ENCODE peak calls at places on chromosomes 5 and 9, in four cellular contexts. Q is GM23338, W is thoracic aorta, I is upper lobe of right lung. Z is an unnamed sample.

GRCh38 chr9:89992326-89993208 is 387.8 kb downstream of the GADD45G start:
- DNase-seq in Q (no peak), W (no peak), I (no peak), Z (no peak)

GRCh38 chr5:174825587-174825986 is 101.2 kb downstream of the MSX2 start:
- DNase-seq in Q (no peak), W (no peak), I (no peak), Z (no peak)

GRCh38 chr5:53027913-53028312 is 38.8 kb downstream of the ITGA2 start:
- DNase-seq in Q (no peak), W (no peak), I (no peak), Z (no peak)

GRCh38 chr5:10288600-10289213 is 19.0 kb downstream of the CMBL start:
- DNase-seq in Q (no peak), W (no peak), I (peak; percentile 92), Z (no peak)

GRCh38 chr5:91386120-91386519 is 3.0 kb upstream of the ARRDC3 start:
- DNase-seq in Q (no peak), W (no peak), I (no peak), Z (no peak)

GRCh38 chr5:10289991-10290390 is 17.7 kb downstream of the CMBL start:
- DNase-seq in Q (no peak), W (no peak), I (no peak), Z (no peak)

GRCh38 chr9:751137-752051 is 90.1 kb upstream of the DMRT1 start:
- DNase-seq in Q (no peak), W (no peak), I (no peak), Z (no peak)

GRCh38 chr9:94719878-94720277 is 6.6 kb upstream of the AOPEP start:
- DNase-seq in Q (no peak), W (no peak), I (no peak), Z (no peak)

GRCh38 chr5:65076251-65076869 is 307.6 kb downstream of the CWC27 start:
- DNase-seq in Q (peak; percentile 90), W (no peak), I (no peak), Z (no peak)

GRCh38 chr9:98657897-98658296 is 50.8 kb downstream of the GABBR2 start:
- DNase-seq in Q (no peak), W (no peak), I (no peak), Z (no peak)

GRCh38 chr5:151104795-151105194 is 24.0 kb upstream of the TNIP1 start:
- DNase-seq in Q (no peak), W (no peak), I (no peak), Z (no peak)

DNA sequence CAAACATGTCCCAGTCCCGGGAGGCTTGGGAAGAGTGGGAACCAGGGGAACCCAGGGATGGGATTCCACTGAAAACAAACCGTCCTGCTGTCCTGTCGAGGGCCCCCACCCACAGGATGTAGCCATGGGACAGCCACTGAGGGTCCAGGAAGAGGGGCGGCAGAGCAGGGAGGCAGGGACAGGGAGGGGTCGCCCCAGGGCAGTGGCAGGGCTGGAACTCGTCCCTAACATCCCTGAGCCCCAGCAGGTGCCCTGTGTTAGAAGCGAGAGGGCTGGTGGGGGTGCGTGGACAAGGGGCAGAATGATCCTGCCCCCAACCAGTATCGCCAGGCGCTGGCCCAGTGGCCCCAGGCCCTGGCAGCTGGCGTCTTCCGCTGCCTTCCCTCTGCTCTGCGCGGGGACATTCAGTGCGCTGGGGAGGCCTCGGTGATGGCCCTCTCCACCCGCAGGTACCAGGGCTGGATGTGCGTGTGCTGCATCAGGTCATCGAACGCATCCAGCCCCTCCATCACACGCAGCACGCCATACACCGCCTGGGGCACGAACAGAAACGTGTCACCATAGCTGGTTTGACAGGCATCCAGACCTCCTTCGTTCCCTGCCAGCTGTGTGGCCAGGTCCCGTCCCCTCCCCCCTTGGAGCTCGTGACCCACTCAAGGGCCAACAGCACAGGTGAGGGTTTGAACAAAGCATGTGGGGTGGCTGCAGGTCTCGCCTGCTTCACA is 6.6 kb downstream of the PTGES2 start:
- DNase-seq in Q (no peak), W (no peak), I (no peak), Z (no peak)
- H3K27ac ChIP-seq in Q (no peak overlapping the region), W (no peak overlapping the region), I (no peak overlapping the region), Z (no peak overlapping the region)

GRCh38 chr9:136747161-136748060 is 914 bp downstream of the LCN6 start:
- DNase-seq in Q (no peak), W (no peak), I (no peak), Z (no peak)

GRCh38 chr9:136743639-136744211 is 985 bp upstream of the LCN10 start:
- DNase-seq in Q (no peak), W (no peak), I (no peak), Z (no peak)

GRCh38 chr9:136744747-136745146 is 2.0 kb upstream of the LCN10 start:
- DNase-seq in Q (no peak), W (no peak), I (no peak), Z (no peak)

GRCh38 chr9:136746621-136747020 is 1.7 kb downstream of the LCN6 start:
- DNase-seq in Q (no peak), W (no peak), I (no peak), Z (no peak)

DNA sequence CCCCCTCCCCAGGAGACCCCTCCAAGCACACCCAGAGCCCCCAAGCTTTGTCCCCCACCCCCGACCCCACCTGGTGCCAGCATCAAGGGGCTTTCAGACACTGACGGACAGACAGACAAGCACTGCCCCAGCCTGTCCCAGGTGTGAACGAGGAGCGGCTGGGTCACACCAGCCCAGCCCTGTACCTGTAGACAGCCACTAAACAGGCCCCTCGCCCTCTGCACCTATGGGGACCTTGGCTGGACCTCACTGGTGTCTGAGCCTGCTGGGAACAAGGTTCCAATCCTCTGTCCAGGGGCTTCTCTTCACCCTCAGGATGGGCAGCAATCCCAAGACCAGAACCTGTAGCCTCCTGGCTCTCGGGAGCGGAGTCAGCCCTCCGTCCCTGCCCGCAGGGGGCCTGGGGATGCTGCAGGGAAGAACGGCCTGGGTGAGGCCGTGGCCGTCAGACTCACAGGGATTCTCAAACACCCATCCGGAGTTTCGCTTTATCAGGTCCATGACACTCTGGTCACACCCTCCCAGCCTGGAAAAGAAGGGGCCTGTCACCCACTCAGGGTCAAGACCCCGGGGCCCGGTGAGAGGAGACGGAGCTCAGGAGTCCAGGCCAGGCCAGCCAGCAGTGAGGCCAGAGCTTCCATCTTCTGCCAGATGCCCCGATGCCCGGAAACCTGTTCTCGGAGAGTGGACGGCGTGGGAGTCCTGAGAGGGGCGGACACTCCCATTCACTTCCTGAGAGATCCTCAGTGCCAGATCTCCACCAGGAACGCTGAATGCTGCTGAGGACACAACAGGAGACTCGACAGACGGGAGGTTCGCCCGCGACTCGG is 2.7 kb downstream of the LCN6 start:
- DNase-seq in Q (no peak), W (no peak), I (no peak), Z (no peak)
- H3K4me3 ChIP-seq in Q (no peak overlapping the region), W (no peak overlapping the region), I (peak overlapping the region; percentile 21), Z (no peak overlapping the region)

DNA sequence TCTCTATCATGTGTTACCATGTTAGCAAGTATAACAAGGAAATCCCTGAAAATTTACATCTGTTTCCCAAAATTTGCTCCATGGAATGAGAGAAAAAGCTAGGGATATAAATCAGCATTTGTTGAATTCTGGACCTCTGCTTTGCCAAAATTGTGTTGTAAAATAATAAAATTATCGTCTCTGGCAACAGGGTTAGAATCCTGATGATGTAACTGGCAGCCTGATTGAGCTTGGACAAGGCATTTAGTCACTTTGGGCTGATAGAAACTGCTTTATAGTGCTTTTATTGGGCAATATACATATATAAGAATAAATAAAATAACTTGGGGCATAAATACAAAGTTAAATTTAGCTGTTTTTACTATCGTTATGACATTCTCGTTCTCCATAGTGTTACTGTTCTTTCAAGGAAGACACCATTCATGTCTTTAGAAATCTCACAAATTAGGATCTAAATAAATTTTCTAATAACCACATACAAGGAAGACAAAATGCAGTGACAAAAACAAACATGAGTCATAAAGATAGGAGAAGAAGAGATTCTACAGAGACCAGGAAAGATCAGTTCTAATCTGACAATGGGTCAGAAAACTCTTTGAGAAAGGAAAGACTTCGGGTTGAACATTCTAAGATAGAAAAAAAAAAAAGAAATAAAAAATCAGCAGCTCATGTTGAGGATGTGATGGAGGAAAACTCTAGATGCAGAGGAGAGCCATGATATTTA is 145.0 kb upstream of the CDH10 start:
- DNase-seq in Q (no peak), W (no peak), I (no peak), Z (no peak)
- H3K27ac ChIP-seq in Q (no peak overlapping the region), W (no peak overlapping the region), I (no peak overlapping the region), Z (no peak overlapping the region)

DNA sequence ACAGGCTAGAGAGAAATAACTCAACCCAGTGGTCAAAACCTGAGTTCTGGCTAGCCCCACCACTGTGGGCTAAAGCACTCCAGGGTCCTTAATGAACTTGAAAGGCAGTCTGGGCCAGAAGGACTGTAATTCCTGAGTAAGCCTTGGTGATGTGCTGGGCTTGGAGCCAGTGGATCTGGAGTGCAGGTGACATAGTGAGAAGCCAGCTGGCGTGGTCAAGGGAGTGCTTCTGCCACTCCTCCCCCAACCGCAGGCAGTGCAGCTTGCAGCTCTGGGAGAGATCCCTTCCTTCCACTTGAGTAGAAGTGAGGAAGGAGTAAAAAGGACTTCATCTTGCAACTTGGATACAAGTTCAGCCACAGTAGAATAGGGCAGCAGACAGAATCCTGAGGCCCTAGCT is 424.0 kb downstream of the CDH18 start:
- DNase-seq in Q (no peak), W (no peak), I (no peak), Z (no peak)
- H3K4me3 ChIP-seq in Q (no peak overlapping the region), W (no peak overlapping the region), I (no peak overlapping the region), Z (no peak overlapping the region)

GRCh38 chr9:33459115-33459514 is 11.7 kb upstream of the AQP3 start:
- DNase-seq in Q (no peak), W (no peak), I (no peak), Z (no peak)

GRCh38 chr9:33460854-33461253 is 12.9 kb downstream of the NOL6 start:
- DNase-seq in Q (no peak), W (no peak), I (no peak), Z (no peak)

GRCh38 chr9:33464045-33464636 is 9.6 kb downstream of the NOL6 start:
- DNase-seq in Q (no peak), W (no peak), I (no peak), Z (no peak)

GRCh38 chr9:33463151-33463550 is 10.6 kb downstream of the NOL6 start:
- DNase-seq in Q (no peak), W (no peak), I (no peak), Z (no peak)

DNA sequence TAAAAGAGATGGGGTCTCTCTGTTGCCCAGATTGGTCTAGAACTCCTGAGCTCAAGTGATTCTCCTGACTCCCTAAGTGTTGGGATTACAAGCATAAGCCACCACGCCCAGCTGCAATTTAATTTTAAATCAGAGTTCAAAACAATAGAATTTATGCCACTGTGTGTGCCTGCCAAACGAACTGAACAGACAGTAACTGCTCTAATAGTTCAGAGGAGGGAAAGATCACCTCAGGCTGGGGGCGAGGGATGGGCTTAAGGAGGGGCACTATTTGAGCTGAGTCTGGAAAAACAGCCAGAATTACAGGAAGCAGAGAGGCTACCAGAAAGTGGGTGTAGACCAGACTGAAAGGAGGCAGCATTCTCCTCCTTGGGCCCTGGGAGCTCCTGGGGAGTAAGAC is 12.2 kb downstream of the NOL6 start:
- DNase-seq in Q (no peak), W (no peak), I (no peak), Z (no peak)
- H3K27ac ChIP-seq in Q (no peak overlapping the region), W (no peak overlapping the region), I (no peak overlapping the region), Z (no peak overlapping the region)

GRCh38 chr5:135486679-135487395 is 34.7 kb upstream of the TIFAB start:
- DNase-seq in Q (no peak), W (no peak), I (no peak), Z (no peak)

GRCh38 chr5:135487839-135488514 is 35.8 kb upstream of the TIFAB start:
- DNase-seq in Q (peak; percentile 78), W (no peak), I (no peak), Z (no peak)

GRCh38 chr5:135489466-135490244 is 37.5 kb upstream of the TIFAB start:
- DNase-seq in Q (peak; percentile 62), W (no peak), I (no peak), Z (no peak)

GRCh38 chr5:135490245-135491037 is 38.3 kb upstream of the TIFAB start:
- DNase-seq in Q (peak; percentile 60), W (no peak), I (no peak), Z (no peak)

GRCh38 chr5:135488727-135489465 is 36.7 kb upstream of the TIFAB start:
- DNase-seq in Q (peak; percentile 94), W (no peak), I (no peak), Z (peak; percentile 72)
- H3K4me3 ChIP-seq in Q (peak overlapping the region; percentile 57), W (peak overlapping the region; percentile 78), I (peak overlapping the region; percentile 34), Z (peak overlapping the region; percentile 69)

Z was measured in ascending aorta.